ENCODE peak calls at places on chromosomes 4 and X, in four cellular contexts. One of them, this sample, is unnamed.

GRCh38 chr4:87529187-87529586 is at the start of gene SPARCL1:
- DNase-seq in WTC11: no peak
- DNase-seq in K562: no peak
- DNase-seq in HepG2: no peak
- DNase-seq in this sample: no peak

GRCh38 chr4:185847352-185848078 is 35.5 kb upstream of the SORBS2 start:
- DNase-seq in WTC11: no peak
- DNase-seq in K562: no peak
- DNase-seq in HepG2: peak; percentile 36
- DNase-seq in this sample: peak; percentile 8

GRCh38 chr4:146469053-146469452 is 52.7 kb downstream of the SLC10A7 start:
- DNase-seq in HepG2: no peak
- DNase-seq in K562: no peak
- DNase-seq in WTC11: no peak
- DNase-seq in this sample: no peak

GRCh38 chr4:46425775-46426400 is 36.0 kb upstream of the GABRA2 start:
- DNase-seq in K562: no peak
- DNase-seq in WTC11: no peak
- DNase-seq in HepG2: peak; percentile 28
- DNase-seq in this sample: no peak

GRCh38 chrX:41300758-41301437 is 33.1 kb upstream of the DDX3X start:
- DNase-seq in HepG2: no peak
- DNase-seq in WTC11: no peak
- DNase-seq in K562: peak; percentile 17
- DNase-seq in this sample: no peak

GRCh38 chr4:42965326-42965725 is 72.8 kb downstream of the GRXCR1 start:
- DNase-seq in K562: no peak
- DNase-seq in WTC11: no peak
- DNase-seq in HepG2: no peak
- DNase-seq in this sample: no peak

GRCh38 chr4:145216532-145216931 is 36.1 kb upstream of the OTUD4 start:
- DNase-seq in K562: no peak
- DNase-seq in WTC11: no peak
- DNase-seq in HepG2: no peak
- DNase-seq in this sample: no peak

GRCh38 chrX:150773117-150773516 is 79.9 kb downstream of the MTMR1 start:
- DNase-seq in WTC11: no peak
- DNase-seq in HepG2: no peak
- DNase-seq in K562: no peak
- DNase-seq in this sample: no peak

GRCh38 chr4:76023381-76023780 is at the start of gene CXCL10:
- DNase-seq in K562: no peak
- DNase-seq in HepG2: no peak
- DNase-seq in WTC11: no peak
- DNase-seq in this sample: no peak

GRCh38 chr4:85210353-85210752 is 243.9 kb upstream of the WDFY3 start:
- DNase-seq in HepG2: no peak
- DNase-seq in K562: no peak
- DNase-seq in WTC11: no peak
- DNase-seq in this sample: no peak

GRCh38 chr4:6692806-6693205 is 872 bp upstream of the S100P start:
- DNase-seq in K562: no peak
- DNase-seq in HepG2: peak; percentile 59
- DNase-seq in WTC11: no peak
- DNase-seq in this sample: no peak

GRCh38 chr4:186204103-186204559 is 12.8 kb downstream of the CYP4V2 start:
- DNase-seq in K562: peak; percentile 41
- DNase-seq in WTC11: no peak
- DNase-seq in HepG2: no peak
- DNase-seq in this sample: peak; percentile 53

GRCh38 chr4:102493794-102494193 is 7.4 kb upstream of the NFKB1 start:
- DNase-seq in K562: no peak
- DNase-seq in WTC11: no peak
- DNase-seq in HepG2: no peak
- DNase-seq in this sample: no peak

GRCh38 chrX:12984629-12985303 is 9.9 kb downstream of the TMSB4X start:
- DNase-seq in K562: peak; percentile 43
- DNase-seq in HepG2: no peak
- DNase-seq in WTC11: no peak
- DNase-seq in this sample: no peak

GRCh38 chr4:142293536-142293935 is 552.6 kb downstream of the INPP4B start:
- DNase-seq in K562: no peak
- DNase-seq in HepG2: no peak
- DNase-seq in WTC11: no peak
- DNase-seq in this sample: no peak

GRCh38 chrX:44953734-44954502 is 80.9 kb downstream of the KDM6A start:
- DNase-seq in WTC11: no peak
- DNase-seq in HepG2: no peak
- DNase-seq in K562: no peak
- DNase-seq in this sample: no peak

GRCh38 chrX:136159615-136160025 is 12.3 kb downstream of the FHL1 start:
- DNase-seq in HepG2: no peak
- DNase-seq in K562: no peak
- DNase-seq in WTC11: no peak
- DNase-seq in this sample: no peak

GRCh38 chrX:149280011-149280410 is 225.1 kb downstream of the IDS start:
- DNase-seq in K562: no peak
- DNase-seq in HepG2: no peak
- DNase-seq in WTC11: no peak
- DNase-seq in this sample: no peak

GRCh38 chr4:16439771-16440170 is 213.5 kb upstream of the TAPT1 start:
- DNase-seq in K562: no peak
- DNase-seq in WTC11: no peak
- DNase-seq in HepG2: no peak
- DNase-seq in this sample: no peak

GRCh38 chr4:15653864-15654391 is 1.2 kb downstream of the FBXL5 start:
- DNase-seq in K562: peak; percentile 71
- DNase-seq in WTC11: no peak
- DNase-seq in HepG2: peak; percentile 31
- DNase-seq in this sample: no peak

GRCh38 chr4:4603067-4603466 is 61.2 kb upstream of the STX18 start:
- DNase-seq in WTC11: no peak
- DNase-seq in K562: no peak
- DNase-seq in HepG2: no peak
- DNase-seq in this sample: no peak

GRCh38 chr4:168509786-168510185 is 12.9 kb downstream of the PALLD start:
- DNase-seq in WTC11: no peak
- DNase-seq in HepG2: no peak
- DNase-seq in K562: no peak
- DNase-seq in this sample: no peak

GRCh38 chr4:77177196-77177595 is 20.2 kb downstream of the CCNG2 start:
- DNase-seq in HepG2: no peak
- DNase-seq in K562: no peak
- DNase-seq in WTC11: no peak
- DNase-seq in this sample: no peak

GRCh38 chr4:38563703-38564490 is 100.1 kb upstream of the KLF3 start:
- DNase-seq in HepG2: no peak
- DNase-seq in WTC11: no peak
- DNase-seq in K562: no peak
- DNase-seq in this sample: no peak

GRCh38 chr4:47315346-47315745 is 148.2 kb downstream of the COMMD8 start:
- DNase-seq in WTC11: no peak
- DNase-seq in HepG2: no peak
- DNase-seq in K562: no peak
- DNase-seq in this sample: no peak

GRCh38 chrX:35622601-35623000 is 175.5 kb upstream of the MAGEB16 start:
- DNase-seq in HepG2: no peak
- DNase-seq in WTC11: no peak
- DNase-seq in K562: no peak
- DNase-seq in this sample: no peak

GRCh38 chr4:155403886-155404285 is 27.1 kb upstream of the MAP9 start:
- DNase-seq in HepG2: no peak
- DNase-seq in K562: no peak
- DNase-seq in WTC11: no peak
- DNase-seq in this sample: peak; percentile 23

GRCh38 chrX:64427787-64428186 is 32.5 kb upstream of the MTMR8 start:
- DNase-seq in K562: no peak
- DNase-seq in HepG2: no peak
- DNase-seq in WTC11: no peak
- DNase-seq in this sample: no peak

GRCh38 chrX:152635941-152636340 is 1.8 kb upstream of the GABRQ start:
- DNase-seq in HepG2: peak; percentile 27
- DNase-seq in K562: peak; percentile 35
- DNase-seq in WTC11: peak; percentile 53
- DNase-seq in this sample: peak; percentile 60

GRCh38 chrX:152638443-152638904 is 779 bp downstream of the GABRQ start:
- DNase-seq in K562: no peak
- DNase-seq in WTC11: no peak
- DNase-seq in HepG2: no peak
- DNase-seq in this sample: no peak

GRCh38 chrX:152637649-152638442 is at the start of gene GABRQ:
- DNase-seq in HepG2: no peak
- DNase-seq in WTC11: peak; percentile 90
- DNase-seq in K562: peak; percentile 86
- DNase-seq in this sample: peak; percentile 72

GRCh38 chrX:152632445-152633097 is 5.1 kb upstream of the GABRQ start:
- DNase-seq in WTC11: peak; percentile 62
- DNase-seq in K562: peak; percentile 25
- DNase-seq in HepG2: peak; percentile 8
- DNase-seq in this sample: peak; percentile 53
- TF ChIP-seq ELF4 in WTC11: no peak
- TF ChIP-seq ELF4 in K562: no peak
- TF ChIP-seq ELF4 in HepG2: no peak
- TF ChIP-seq ELF4 in this sample: no peak

DNA sequence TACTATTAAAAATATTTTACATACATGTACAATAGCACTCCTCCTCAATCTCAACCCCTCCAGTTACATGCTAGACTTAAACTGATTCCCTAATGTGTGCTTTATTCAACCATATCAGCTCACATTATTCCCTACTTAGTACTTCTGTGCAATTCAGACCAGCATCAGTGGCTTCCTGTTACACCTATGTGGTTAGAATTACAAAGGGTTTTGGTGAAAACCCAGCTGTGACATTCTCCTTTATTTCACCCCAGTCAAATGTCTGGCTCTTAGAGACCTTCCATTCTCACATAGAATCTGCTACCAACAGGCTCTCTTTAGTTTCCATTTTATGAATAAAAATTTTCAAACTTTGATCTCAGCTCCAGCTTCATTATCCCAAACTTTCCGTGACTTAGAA is 85.2 kb upstream of the SLC7A11 start:
- DNase-seq in WTC11: no peak
- DNase-seq in K562: no peak
- DNase-seq in HepG2: no peak
- DNase-seq in this sample: no peak
- TF ChIP-seq ELF4 in WTC11: no peak
- TF ChIP-seq ELF4 in K562: no peak
- TF ChIP-seq ELF4 in HepG2: no peak
- TF ChIP-seq ELF4 in this sample: no peak

GRCh38 chr4:39808231-39808749 is 110.4 kb downstream of the UBE2K start:
- DNase-seq in HepG2: no peak
- DNase-seq in K562: no peak
- DNase-seq in WTC11: no peak
- DNase-seq in this sample: no peak
- TF ChIP-seq ELF4 in HepG2: no peak
- TF ChIP-seq ELF4 in K562: no peak
- TF ChIP-seq ELF4 in WTC11: no peak
- TF ChIP-seq ELF4 in this sample: no peak

DNA sequence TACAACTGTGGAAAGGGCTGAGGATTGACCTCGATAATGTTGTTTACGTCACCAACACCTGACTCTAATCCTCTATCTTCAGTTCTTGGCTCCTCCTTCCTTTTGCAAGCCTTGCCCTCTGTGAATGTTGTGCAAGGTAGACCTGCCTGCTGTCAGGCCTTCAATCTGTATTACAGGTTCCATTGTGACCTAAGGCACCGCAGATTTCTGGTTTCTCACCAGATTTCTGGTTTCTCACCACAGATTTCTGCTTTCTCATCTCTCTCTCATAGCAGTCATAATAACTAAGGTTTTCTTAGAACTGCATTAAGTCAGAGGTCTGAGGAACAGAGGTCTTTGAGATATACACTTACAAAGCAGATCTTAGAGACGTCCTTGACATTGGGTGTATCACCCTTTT is 51.5 kb upstream of the ETNPPL start:
- DNase-seq in K562: no peak
- DNase-seq in WTC11: no peak
- DNase-seq in HepG2: no peak
- DNase-seq in this sample: no peak
- TF ChIP-seq ELF4 in K562: no peak
- TF ChIP-seq ELF4 in WTC11: no peak
- TF ChIP-seq ELF4 in HepG2: no peak
- TF ChIP-seq ELF4 in this sample: no peak

DNA sequence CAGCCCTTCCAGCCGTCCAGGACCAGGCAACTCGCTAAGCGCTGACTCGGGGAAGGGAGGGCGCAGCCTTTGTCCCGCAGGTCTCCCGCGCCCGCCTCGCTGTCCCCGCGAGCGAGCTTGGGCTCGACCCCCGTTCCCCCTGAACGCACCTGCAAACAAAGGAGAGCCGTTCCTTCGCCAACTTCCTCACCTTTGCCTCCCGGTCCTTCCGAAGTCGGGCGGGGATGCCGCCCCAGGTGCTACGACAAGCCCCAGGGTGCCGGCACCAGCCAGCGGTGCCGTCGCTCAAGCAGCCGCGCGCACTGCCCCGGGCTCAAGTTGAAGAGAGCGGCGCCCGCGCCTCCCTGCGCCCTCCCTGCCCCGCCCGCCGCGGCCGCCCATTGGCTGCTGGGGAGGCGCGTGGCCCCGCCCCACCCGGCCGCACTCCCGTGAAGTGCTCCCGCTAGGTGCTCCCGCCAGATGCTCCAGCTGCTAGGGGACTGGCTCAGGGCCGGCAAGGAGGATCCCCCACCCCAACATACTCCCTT is 107.1 kb downstream of the NSUN7 start:
- DNase-seq in HepG2: no peak
- DNase-seq in WTC11: peak; percentile 87
- DNase-seq in K562: peak; percentile 69
- DNase-seq in this sample: peak; percentile 81
- TF ChIP-seq ELF4 in HepG2: no peak
- TF ChIP-seq ELF4 in WTC11: peak; percentile 95
- TF ChIP-seq ELF4 in K562: no peak
- TF ChIP-seq ELF4 in this sample: no peak

GRCh38 chrX:81779701-81780100 is 577.8 kb downstream of the SH3BGRL start:
- DNase-seq in K562: no peak
- DNase-seq in WTC11: no peak
- DNase-seq in HepG2: no peak
- DNase-seq in this sample: no peak
- TF ChIP-seq ELF4 in K562: no peak
- TF ChIP-seq ELF4 in WTC11: no peak
- TF ChIP-seq ELF4 in HepG2: no peak
- TF ChIP-seq ELF4 in this sample: no peak

GRCh38 chr4:53997901-53998300 is 66.5 kb downstream of the CHIC2 start:
- DNase-seq in HepG2: no peak
- DNase-seq in WTC11: no peak
- DNase-seq in K562: no peak
- DNase-seq in this sample: no peak
- TF ChIP-seq ELF4 in HepG2: no peak
- TF ChIP-seq ELF4 in WTC11: no peak
- TF ChIP-seq ELF4 in K562: no peak
- TF ChIP-seq ELF4 in this sample: no peak